ENCODE peak calls at places on chromosomes 11 and 22, in eight cellular contexts. U is psoas muscle, D is Panc1, V is hepatocyte, E is cardiac muscle cell, Y is lung, H is body of pancreas, J is OCI-LY7. L is an unnamed sample. For H3K9me3, the result is how much of the 10 kb centered on the place peaks cover.

GRCh38 chr22:50577697-50577986 is 585 bp downstream of the CPT1B start:
- DNase-seq in U (no peak), D (no peak), V (no peak), E (no peak), Y (no peak), H (no peak), J (no peak), L (no peak)

GRCh38 chr11:120956710-120957500 is 67.0 kb upstream of the TBCEL start:
- DNase-seq in U (no peak), D (no peak), V (no peak), E (no peak), Y (no peak), H (no peak), J (peak), L (no peak)

GRCh38 chr11:46346886-46347636 is at the start of gene DGKZ:
- DNase-seq in U (peak), D (no peak), V (peak), E (peak), Y (peak), H (peak), J (peak), L (peak)

GRCh38 chr11:36216061-36216615 is 73.1 kb downstream of the COMMD9 start:
- DNase-seq in U (no peak), D (no peak), V (no peak), E (no peak), Y (no peak), H (no peak), J (no peak), L (no peak)

GRCh38 chr22:47090591-47091240 is 328.3 kb downstream of the TBC1D22A start:
- DNase-seq in U (no peak), D (no peak), V (peak), E (peak), Y (no peak), H (no peak), J (no peak), L (no peak)

GRCh38 chr11:8709002-8709672 is 26.5 kb downstream of the RPL27A start:
- DNase-seq in U (peak), D (no peak), V (peak), E (peak), Y (no peak), H (peak), J (no peak), L (peak)

GRCh38 chr22:46049726-46050450 is 72.9 kb upstream of the WNT7B start:
- DNase-seq in U (peak), D (no peak), V (no peak), E (no peak), Y (no peak), H (peak), J (no peak), L (no peak)

GRCh38 chr22:29782061-29782845 is 15.1 kb downstream of the UQCR10 start:
- DNase-seq in U (peak), D (no peak), V (peak), E (peak), Y (no peak), H (peak), J (no peak), L (peak)

GRCh38 chr11:45095691-45096010 is 50.8 kb upstream of the PRDM11 start:
- DNase-seq in U (no peak), D (no peak), V (no peak), E (no peak), Y (no peak), H (no peak), J (no peak), L (no peak)

GRCh38 chr11:12163181-12163841 is 52.9 kb downstream of the MICAL2 start:
- DNase-seq in U (no peak), D (no peak), V (peak), E (peak), Y (no peak), H (no peak), J (no peak), L (peak)

GRCh38 chr11:130513132-130513531 is 64.7 kb downstream of the ADAMTS15 start:
- DNase-seq in U (peak), D (no peak), V (no peak), E (no peak), Y (no peak), H (no peak), J (no peak), L (peak)

GRCh38 chr11:43969543-43969942 is 27.1 kb downstream of the C11orf96 start:
- DNase-seq in U (no peak), D (no peak), V (no peak), E (peak), Y (no peak), H (no peak), J (no peak), L (no peak)

GRCh38 chr22:48441553-48441850 is 1386.2 kb downstream of the BRD1 start:
- DNase-seq in U (peak), D (no peak), V (no peak), E (no peak), Y (no peak), H (no peak), J (no peak), L (no peak)
- H3K9me3 ChIP-seq in U (under half), D (under half), V (under half), E (under half), Y (under half), H (under half), J (under half), L (under half)

DNA sequence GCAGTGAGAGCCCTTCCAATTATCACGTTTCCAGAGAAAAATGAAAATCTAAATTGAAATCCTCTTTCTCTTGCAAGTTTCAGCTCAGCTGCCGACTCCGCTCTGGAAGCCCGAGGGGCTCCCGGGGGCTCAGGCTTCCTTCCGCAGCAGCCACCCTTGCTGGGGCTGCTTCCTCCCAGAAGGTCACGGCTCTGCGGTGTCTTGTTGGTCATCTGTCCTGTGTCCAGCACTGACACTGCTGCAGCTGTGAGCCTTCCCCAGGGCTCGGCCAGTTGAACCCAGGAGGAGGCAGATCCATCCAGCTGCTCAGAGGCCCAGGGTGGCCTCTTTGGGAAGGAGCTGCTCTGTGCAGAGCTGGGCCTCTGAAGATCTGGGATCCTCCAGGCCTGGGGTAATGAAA is 1337.2 kb downstream of the TBC1D22A start:
- DNase-seq in U (no peak), D (no peak), V (no peak), E (no peak), Y (no peak), H (no peak), J (no peak), L (no peak)
- H3K9me3 ChIP-seq in U (under half), D (under half), V (under half), E (under half), Y (under half), H (under half), J (under half), L (under half)

GRCh38 chr11:123742334-123742733 is 874 bp upstream of the ZNF202 start:
- DNase-seq in U (no peak), D (no peak), V (no peak), E (peak), Y (no peak), H (no peak), J (no peak), L (no peak)

GRCh38 chr11:123742778-123743177 is 1.3 kb upstream of the ZNF202 start:
- DNase-seq in U (no peak), D (no peak), V (no peak), E (no peak), Y (no peak), H (no peak), J (no peak), L (no peak)

GRCh38 chr11:123740787-123741158 is 687 bp downstream of the ZNF202 start:
- DNase-seq in U (no peak), D (no peak), V (peak), E (peak), Y (no peak), H (peak), J (no peak), L (no peak)

GRCh38 chr11:123741159-123741951 is at the start of gene ZNF202:
- DNase-seq in U (peak), D (peak), V (peak), E (peak), Y (peak), H (peak), J (peak), L (peak)

DNA sequence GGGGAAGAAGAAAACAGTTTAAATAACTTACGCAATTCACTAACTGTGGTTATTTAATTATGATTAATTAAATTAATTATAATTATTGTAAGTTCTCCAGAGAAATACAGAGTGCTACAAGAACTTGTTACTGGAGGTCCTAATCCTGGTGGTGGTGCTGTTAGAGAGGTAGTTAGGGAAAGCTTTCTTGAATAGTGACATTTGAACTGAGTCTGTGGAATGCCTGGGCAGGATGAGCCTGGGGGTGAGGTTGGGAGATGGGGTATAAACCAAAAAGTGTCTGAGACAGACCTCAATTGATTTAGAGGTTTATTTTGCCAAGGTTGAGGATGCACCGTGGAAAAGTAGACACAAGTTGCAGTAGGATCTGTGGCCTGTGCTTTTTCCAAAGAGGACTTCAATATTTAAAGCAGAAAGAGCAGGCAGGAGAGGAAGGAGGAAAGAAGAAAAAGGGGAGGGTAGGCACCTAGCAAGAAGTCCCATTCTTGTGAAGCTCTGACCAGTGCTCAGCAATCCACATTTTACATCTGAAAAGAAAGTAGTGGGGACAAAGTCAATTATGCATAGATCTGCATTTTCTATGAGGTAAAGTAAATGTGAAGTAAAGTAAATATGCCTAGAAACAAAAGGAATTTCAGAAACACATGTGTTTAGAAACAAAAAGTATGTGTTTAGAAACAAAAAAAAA is 4.4 kb upstream of the ZNF202 start:
- DNase-seq in U (no peak), D (no peak), V (no peak), E (no peak), Y (no peak), H (no peak), J (no peak), L (no peak)
- H3K9me3 ChIP-seq in U (under half), D (under half), V (under half), E (under half), Y (under half), H (under half), J (under half), L (under half)

GRCh38 chr11:34897171-34897870 is 18.9 kb downstream of the APIP start:
- DNase-seq in U (no peak), D (no peak), V (no peak), E (no peak), Y (no peak), H (no peak), J (no peak), L (no peak)

GRCh38 chr11:34899633-34900016 is 16.6 kb downstream of the APIP start:
- DNase-seq in U (no peak), D (no peak), V (no peak), E (peak), Y (no peak), H (no peak), J (peak), L (no peak)

GRCh38 chr11:34898474-34898873 is 17.7 kb downstream of the APIP start:
- DNase-seq in U (peak), D (no peak), V (no peak), E (no peak), Y (no peak), H (no peak), J (no peak), L (no peak)
- H3K9me3 ChIP-seq in U (under half), D (under half), V (under half), E (under half), Y (under half), H (under half), J (under half), L (under half)

GRCh38 chr11:2645779-2646118 is 54.0 kb downstream of the KCNQ1OT1 start:
- DNase-seq in U (no peak), D (no peak), V (no peak), E (no peak), Y (no peak), H (no peak), J (no peak), L (no peak)

GRCh38 chr11:2649400-2649799 is 50.4 kb downstream of the KCNQ1OT1 start:
- DNase-seq in U (no peak), D (no peak), V (no peak), E (no peak), Y (no peak), H (no peak), J (no peak), L (no peak)

GRCh38 chr11:2647953-2648352 is 51.8 kb downstream of the KCNQ1OT1 start:
- DNase-seq in U (no peak), D (no peak), V (no peak), E (no peak), Y (no peak), H (no peak), J (no peak), L (no peak)

GRCh38 chr11:2644844-2645778 is 54.7 kb downstream of the KCNQ1OT1 start:
- DNase-seq in U (no peak), D (no peak), V (no peak), E (no peak), Y (no peak), H (no peak), J (no peak), L (no peak)

GRCh38 chr11:2647167-2647566 is 52.6 kb downstream of the KCNQ1OT1 start:
- DNase-seq in U (no peak), D (no peak), V (no peak), E (no peak), Y (no peak), H (no peak), J (no peak), L (no peak)
- H3K9me3 ChIP-seq in U (half or more), D (half or more), V (half or more), E (under half), Y (under half), H (under half), J (under half), L (half or more)

GRCh38 chr22:49486225-49486624 is 341.4 kb downstream of the BRD1 start:
- DNase-seq in U (no peak), D (no peak), V (no peak), E (no peak), Y (no peak), H (no peak), J (no peak), L (no peak)
- H3K9me3 ChIP-seq in U (under half), D (under half), V (under half), E (under half), Y (under half), H (under half), J (under half), L (under half)

L was measured in MG63.